ENCODE peak calls at places on chromosomes 3 and 15, in nine cellular contexts. T is ascending aorta, F is astrocyte, R is left ventricle myocardium inferior, N is psoas muscle, X is dorsolateral prefrontal cortex, D is Peyer's patch, P is lower lobe of right lung, Q is stomach. Z is an unnamed sample.

GRCh38 chr3:100041328-100041749 is 73.0 kb downstream of the FILIP1L start:
- DNase-seq in X (no peak), R (no peak), D (no peak), P (no peak), F (peak; percentile 90), N (no peak), Q (no peak), T (no peak), Z (no peak)

GRCh38 chr3:148021400-148021799 is 612.2 kb downstream of the ZIC1 start:
- DNase-seq in T (no peak), Q (no peak), F (peak; percentile 58), D (no peak), R (no peak), P (peak; percentile 33), N (no peak), X (no peak), Z (no peak)

GRCh38 chr15:27935328-27935727 is 163.8 kb downstream of the OCA2 start:
- DNase-seq in Q (no peak), R (no peak), N (no peak), F (no peak), D (no peak), X (no peak), T (no peak), P (no peak), Z (no peak)

GRCh38 chr15:70195171-70195807 is 97.6 kb upstream of the TLE3 start:
- DNase-seq in R (no peak), D (no peak), N (no peak), F (no peak), X (no peak), T (no peak), P (no peak), Q (no peak), Z (no peak)

GRCh38 chr3:8932507-8932906 is 30.8 kb downstream of the RAD18 start:
- DNase-seq in T (no peak), N (no peak), X (no peak), F (no peak), P (no peak), D (no peak), R (no peak), Q (no peak), Z (no peak)

GRCh38 chr3:139131951-139132350 is 87.3 kb upstream of the PRR23C start:
- DNase-seq in F (no peak), Q (no peak), T (no peak), X (no peak), P (no peak), N (no peak), D (no peak), R (no peak), Z (no peak)

GRCh38 chr3:82938821-82939328 is 1177.4 kb upstream of the GBE1 start:
- DNase-seq in F (no peak), N (peak; percentile 42), Q (no peak), D (no peak), X (no peak), T (no peak), R (no peak), P (peak; percentile 30), Z (no peak)

GRCh38 chr15:78033864-78034263 is 43.6 kb downstream of the TBC1D2B start:
- DNase-seq in F (no peak), P (no peak), X (no peak), D (peak; percentile 62), N (no peak), R (no peak), Q (peak; percentile 43), T (no peak), Z (no peak)

GRCh38 chr3:16888785-16889607 is 4.2 kb downstream of the PLCL2 start:
- DNase-seq in P (no peak), F (no peak), Q (no peak), D (peak; percentile 49), R (no peak), X (no peak), N (no peak), T (no peak), Z (no peak)

GRCh38 chr3:11438636-11439035 is 166.4 kb downstream of the ATG7 start:
- DNase-seq in F (no peak), P (no peak), Q (no peak), R (no peak), X (no peak), D (no peak), T (no peak), N (no peak), Z (peak; percentile 66)

GRCh38 chr3:51637941-51638471 is 33.0 kb upstream of the TEX264 start:
- DNase-seq in R (no peak), P (no peak), T (no peak), N (no peak), F (peak; percentile 15), X (no peak), D (no peak), Q (peak; percentile 44), Z (peak; percentile 78)

GRCh38 chr15:90716317-90716975 is 700 bp upstream of the BLM start:
- DNase-seq in N (no peak), X (peak; percentile 21), R (no peak), Q (no peak), D (peak; percentile 17), F (peak; percentile 11), P (no peak), T (no peak), Z (peak; percentile 34)

GRCh38 chr3:29764603-29765254 is 483.9 kb downstream of the RBMS3 start:
- DNase-seq in X (no peak), P (no peak), D (no peak), Q (no peak), T (no peak), N (no peak), F (peak; percentile 72), R (no peak), Z (peak; percentile 61)

DNA sequence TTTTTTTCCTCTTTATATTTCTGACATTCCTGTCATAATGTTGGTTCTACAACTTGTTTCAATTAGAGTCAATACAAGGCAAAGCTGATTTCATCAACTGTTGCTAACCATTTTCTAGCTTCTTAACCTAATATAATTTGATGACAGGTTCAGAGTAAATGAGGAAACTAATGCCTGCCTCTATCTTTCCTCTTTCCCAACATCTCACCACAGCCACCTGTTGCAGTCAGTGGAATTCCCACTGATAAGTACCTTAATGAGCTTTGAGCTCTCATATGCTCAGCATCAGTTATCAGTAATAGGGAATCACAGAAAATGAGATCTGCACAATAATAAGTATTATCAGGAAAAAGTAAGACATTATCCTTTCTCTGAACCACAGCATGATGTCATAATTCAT is 241.9 kb downstream of the MEIS2 start:
- DNase-seq in X (no peak), P (no peak), Q (no peak), D (no peak), T (no peak), N (no peak), R (no peak), F (no peak), Z (no peak)
- TF ChIP-seq CTCF in X (no peak), P (no peak), Q (no peak), D (no peak), T (no peak), N (no peak), R (no peak), F (no peak), Z (no peak)

DNA sequence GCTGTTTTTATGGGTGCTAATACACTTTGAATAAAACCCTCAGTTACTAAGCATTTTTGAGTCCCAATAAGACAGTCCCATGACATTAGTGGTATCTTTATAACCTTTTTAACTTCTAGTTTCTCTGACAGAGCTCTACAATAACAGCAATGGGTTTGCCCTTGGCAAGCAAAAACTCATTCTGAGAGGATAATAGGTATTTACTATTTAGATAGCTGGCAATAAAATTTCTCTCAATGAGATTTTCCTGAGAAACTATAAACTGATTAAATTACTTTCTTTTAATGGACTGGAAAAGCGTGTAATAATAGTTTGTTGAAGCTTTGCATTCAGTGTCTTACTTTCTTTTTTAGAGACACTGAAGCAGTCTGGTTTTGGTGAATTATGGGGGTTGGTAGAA is 168.0 kb upstream of the MLF1 start:
- DNase-seq in F (no peak), D (no peak), X (no peak), N (no peak), R (no peak), Q (no peak), P (no peak), T (no peak), Z (no peak)
- H3K27ac ChIP-seq in F (no peak overlapping the region), D (no peak overlapping the region), X (no peak overlapping the region), N (no peak overlapping the region), R (no peak overlapping the region), Q (no peak overlapping the region), P (no peak overlapping the region), T (no peak overlapping the region), Z (no peak overlapping the region)

DNA sequence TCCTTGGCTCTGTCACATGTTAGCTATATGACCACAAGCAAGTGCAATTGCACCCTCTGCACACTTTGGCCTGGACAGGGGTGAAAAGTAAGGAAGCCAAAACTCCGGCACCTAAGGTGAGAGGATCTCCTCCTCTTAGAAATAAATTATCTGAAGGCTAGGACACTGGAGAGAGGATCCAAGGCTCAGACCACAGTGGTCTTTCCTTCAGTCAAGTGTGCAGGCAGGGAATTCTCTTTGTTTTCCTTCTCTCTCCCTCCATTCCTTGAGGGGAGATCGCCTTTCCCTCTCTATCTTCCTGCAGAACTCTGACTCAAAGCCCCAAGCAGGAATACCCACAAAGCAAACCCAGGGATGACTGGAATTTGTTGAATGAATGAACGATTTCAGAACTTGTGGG is 3.1 kb upstream of the MEGF11 start:
- DNase-seq in Q (no peak), T (no peak), X (no peak), D (no peak), P (no peak), N (no peak), R (no peak), F (no peak), Z (no peak)
- TF ChIP-seq CTCF in Q (no peak), T (no peak), X (no peak), D (no peak), P (no peak), N (no peak), R (no peak), F (no peak), Z (no peak)

GRCh38 chr15:91890614-91891013 is 37.1 kb downstream of the SLCO3A1 start:
- DNase-seq in X (no peak), P (no peak), N (no peak), T (no peak), R (no peak), F (peak; percentile 48), Q (no peak), D (no peak), Z (no peak)

GRCh38 chr15:91892417-91892816 is 38.9 kb downstream of the SLCO3A1 start:
- DNase-seq in X (no peak), R (no peak), F (no peak), N (no peak), Q (no peak), P (no peak), D (no peak), T (no peak), Z (peak; percentile 72)

GRCh38 chr15:91891101-91891500 is 37.6 kb downstream of the SLCO3A1 start:
- DNase-seq in N (no peak), D (no peak), T (no peak), P (no peak), R (no peak), X (no peak), Q (no peak), F (no peak), Z (no peak)

GRCh38 chr15:91889143-91889815 is 35.8 kb downstream of the SLCO3A1 start:
- DNase-seq in N (no peak), P (no peak), T (no peak), F (no peak), X (no peak), Q (no peak), D (no peak), R (no peak), Z (no peak)

DNA sequence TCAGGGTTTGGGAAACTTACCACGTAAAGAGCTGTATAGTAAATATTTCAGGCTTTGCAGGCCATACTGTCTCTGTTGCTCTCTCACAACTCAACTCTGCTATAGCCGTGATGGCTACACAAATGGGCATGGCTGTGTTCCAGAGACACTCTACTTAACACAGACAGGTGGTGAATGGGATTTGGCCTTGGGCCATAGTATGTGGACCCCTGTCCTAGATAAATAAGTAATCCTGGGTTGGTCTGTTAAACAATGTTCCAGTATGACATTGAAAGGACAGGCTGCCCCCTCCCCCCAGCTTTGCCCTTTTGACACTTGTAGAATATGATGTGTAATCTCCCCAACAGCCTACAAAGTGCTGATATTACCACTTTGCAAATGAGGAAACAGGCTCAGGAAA is 38.3 kb downstream of the SLCO3A1 start:
- DNase-seq in X (no peak), T (no peak), N (no peak), D (no peak), P (no peak), F (no peak), Q (no peak), R (peak; percentile 47), Z (no peak)
- H3K27ac ChIP-seq in X (no peak overlapping the region), T (no peak overlapping the region), N (no peak overlapping the region), D (no peak overlapping the region), P (no peak overlapping the region), F (no peak overlapping the region), Q (no peak overlapping the region), R (peak overlapping the region; percentile 76), Z (no peak overlapping the region)

Z was measured in testis.